ENCODE peak calls at places on chromosomes 7 and 10, in eight cellular contexts. F is activated CD8-positive, alpha-beta memory T cell treated with anti-CD3 and anti-CD28 coated beads, Interleukin-2, amount 50 U/mL, for 4 hours; W is BJ; V is NCI-H146; N is GM12892; M is HEK293T; J is stimulated activated CD4-positive, alpha-beta T cell treated with anti-CD3 and anti-CD28 coated beads, Interleukin-2, amount 100 ng/mL, for 48 hours; E is nephron progenitor cell. L is an unnamed sample.

GRCh38 chr10:60473557-60473956 is 83.9 kb upstream of the ANK3 start:
- DNase-seq in F (no peak), W (no peak), V (no peak), N (no peak), M (no peak), J (no peak), E (no peak), L (no peak)

GRCh38 chr10:536371-536925 is 153.0 kb downstream of the DIP2C start:
- DNase-seq in F (no peak), W (no peak), V (no peak), N (no peak), M (no peak), J (no peak), E (no peak), L (no peak)

GRCh38 chr10:5666324-5667220 is at the start of gene ASB13:
- DNase-seq in F (peak; percentile 40), W (no peak), V (peak; percentile 67), N (no peak), M (peak; percentile 83), J (peak; percentile 31), E (peak; percentile 74), L (peak; percentile 69)

GRCh38 chr10:49629286-49629915 is 15.6 kb downstream of the CHAT start:
- DNase-seq in F (no peak), W (no peak), V (no peak), N (no peak), M (no peak), J (no peak), E (no peak), L (peak; percentile 82)

GRCh38 chr10:91410638-91411367 is 659 bp downstream of the HECTD2 start:
- DNase-seq in F (peak; percentile 43), W (no peak), V (peak; percentile 47), N (no peak), M (peak; percentile 43), J (no peak), E (no peak), L (peak; percentile 18)

GRCh38 chr7:158820656-158821055 is 8.7 kb downstream of the ESYT2 start:
- DNase-seq in F (no peak), W (no peak), V (no peak), N (no peak), M (no peak), J (no peak), E (no peak), L (no peak)

GRCh38 chr7:38367301-38367700 is 93.9 kb upstream of the TARP start:
- DNase-seq in F (no peak), W (no peak), V (no peak), N (no peak), M (no peak), J (no peak), E (no peak), L (no peak)

GRCh38 chr10:78450807-78451485 is 417.3 kb downstream of the RPS24 start:
- DNase-seq in F (no peak), W (no peak), V (peak; percentile 98), N (no peak), M (no peak), J (no peak), E (no peak), L (no peak)

GRCh38 chr10:94065787-94066186 is 72.1 kb downstream of the PLCE1 start:
- DNase-seq in F (no peak), W (no peak), V (no peak), N (no peak), M (no peak), J (no peak), E (no peak), L (no peak)

GRCh38 chr10:61628199-61628874 is 34.4 kb upstream of the CABCOCO1 start:
- DNase-seq in F (no peak), W (peak; percentile 61), V (no peak), N (no peak), M (no peak), J (no peak), E (no peak), L (no peak)

GRCh38 chr10:6045600-6046457 is 16.3 kb downstream of the IL2RA start:
- DNase-seq in F (no peak), W (no peak), V (no peak), N (no peak), M (no peak), J (no peak), E (no peak), L (no peak)

GRCh38 chr10:17435898-17436297 is 18.5 kb downstream of the ST8SIA6 start:
- DNase-seq in F (no peak), W (no peak), V (no peak), N (no peak), M (no peak), J (no peak), E (no peak), L (no peak)

GRCh38 chr10:12019343-12019971 is 23.2 kb downstream of the UPF2 start:
- DNase-seq in F (no peak), W (no peak), V (no peak), N (no peak), M (no peak), J (no peak), E (no peak), L (no peak)

GRCh38 chr10:121873236-121873635 is 54.6 kb downstream of the ATE1 start:
- DNase-seq in F (no peak), W (no peak), V (no peak), N (no peak), M (no peak), J (no peak), E (no peak), L (no peak)

GRCh38 chr10:60238408-60239100 is 151.1 kb downstream of the ANK3 start:
- DNase-seq in F (no peak), W (no peak), V (peak; percentile 30), N (peak; percentile 19), M (peak; percentile 11), J (no peak), E (no peak), L (no peak)

GRCh38 chr7:86158111-86158510 is 485.6 kb upstream of the GRM3 start:
- DNase-seq in F (no peak), W (no peak), V (no peak), N (no peak), M (no peak), J (no peak), E (no peak), L (peak; percentile 17)

GRCh38 chr10:96276426-96276825 is 5.1 kb upstream of the BLNK start:
- DNase-seq in F (no peak), W (no peak), V (no peak), N (no peak), M (no peak), J (no peak), E (no peak), L (no peak)

GRCh38 chr10:121597504-121598241 is 571 bp downstream of the FGFR2 start:
- DNase-seq in F (no peak), W (no peak), V (peak; percentile 52), N (no peak), M (peak; percentile 36), J (no peak), E (peak; percentile 47), L (peak; percentile 50)

GRCh38 chr10:122462533-122463465 is 1.4 kb downstream of the HTRA1 start:
- DNase-seq in F (no peak), W (no peak), V (no peak), N (no peak), M (no peak), J (no peak), E (no peak), L (no peak)

GRCh38 chr10:26214004-26214403 is 2.6 kb upstream of the GAD2 start:
- DNase-seq in F (no peak), W (no peak), V (peak; percentile 94), N (no peak), M (no peak), J (no peak), E (no peak), L (no peak)

GRCh38 chr7:91636129-91636724 is 244.3 kb downstream of the MTERF1 start:
- DNase-seq in F (no peak), W (no peak), V (peak; percentile 73), N (no peak), M (peak; percentile 10), J (no peak), E (peak; percentile 11), L (no peak)

GRCh38 chr10:86756511-86757109 is at the start of gene BMPR1A:
- DNase-seq in F (no peak), W (no peak), V (peak; percentile 54), N (peak; percentile 30), M (peak; percentile 19), J (no peak), E (peak; percentile 98), L (peak; percentile 95)

GRCh38 chr7:157445956-157446295 is 109.1 kb downstream of the DNAJB6 start:
- DNase-seq in F (no peak), W (no peak), V (no peak), N (no peak), M (no peak), J (no peak), E (no peak), L (no peak)

GRCh38 chr10:99365311-99365710 is 36.2 kb downstream of the CNNM1 start:
- DNase-seq in F (no peak), W (no peak), V (no peak), N (no peak), M (no peak), J (no peak), E (no peak), L (no peak)

GRCh38 chr7:45679516-45679915 is 105.3 kb downstream of the ADCY1 start:
- DNase-seq in F (no peak), W (no peak), V (no peak), N (no peak), M (no peak), J (no peak), E (no peak), L (no peak)

L was measured in glutamatergic neuron.